ENCODE peak calls at places on chromosome 4, in six cellular contexts. W is iPS-NIHi11; M is OCI-M1; R is sigmoid colon; T is stimulated activated CD4-positive, alpha-beta T cell treated with anti-CD3 and anti-CD28 coated beads, Interleukin-1b, Interleukin-23, amount 100 ng/mL, for 24 hours; Q is NCI-H146. B is an unnamed sample.

GRCh38 chr4:56641494-56642051 is 39.5 kb downstream of the HOPX start:
- DNase-seq in Q (no peak), R (no peak), M (no peak), W (no peak), T (no peak), B (no peak)

GRCh38 chr4:48079972-48080391 is 54.1 kb downstream of the TXK start:
- DNase-seq in R (no peak), W (no peak), Q (peak), T (no peak), M (no peak), B (no peak)

GRCh38 chr4:159206427-159206871 is 103.6 kb downstream of the RAPGEF2 start:
- DNase-seq in M (no peak), W (no peak), R (no peak), T (peak), Q (no peak), B (peak)

GRCh38 chr4:140066031-140066930 is 87.7 kb downstream of the MAML3 start:
- DNase-seq in Q (no peak), W (no peak), M (no peak), T (no peak), R (no peak), B (no peak)

GRCh38 chr4:183878571-183878970 is 26.5 kb upstream of the STOX2 start:
- DNase-seq in Q (no peak), T (no peak), R (no peak), W (no peak), M (no peak), B (no peak)

GRCh38 chr4:111174331-111174730 is 551.5 kb upstream of the PITX2 start:
- DNase-seq in R (no peak), Q (no peak), M (no peak), T (no peak), W (no peak), B (no peak)

GRCh38 chr4:115042496-115042895 is 70.9 kb downstream of the NDST4 start:
- DNase-seq in W (peak), R (no peak), T (no peak), Q (no peak), M (peak), B (no peak)

GRCh38 chr4:23932935-23933334 is 43.1 kb upstream of the PPARGC1A start:
- DNase-seq in R (no peak), Q (no peak), W (peak), M (no peak), T (no peak), B (no peak)

GRCh38 chr4:10164877-10165283 is 48.3 kb upstream of the WDR1 start:
- DNase-seq in Q (peak), M (peak), T (no peak), R (no peak), W (peak), B (no peak)

GRCh38 chr4:8908206-8908893 is 36.7 kb upstream of the HMX1 start:
- DNase-seq in T (no peak), W (peak), Q (no peak), R (peak), M (no peak), B (no peak)

GRCh38 chr4:7808752-7809151 is 130.9 kb downstream of the AFAP1 start:
- DNase-seq in Q (no peak), T (no peak), W (no peak), M (no peak), R (peak), B (no peak)

GRCh38 chr4:149793459-149793858 is 22.2 kb downstream of the IQCM start:
- DNase-seq in W (no peak), T (no peak), Q (no peak), R (no peak), M (no peak), B (no peak)

GRCh38 chr4:128287159-128287870 is at the start of gene PGRMC2:
- DNase-seq in Q (peak), W (peak), T (no peak), R (peak), M (peak), B (no peak)

GRCh38 chr4:151045907-151046306 is 30.8 kb upstream of the LRBA start:
- DNase-seq in T (no peak), R (no peak), M (peak), Q (peak), W (peak), B (no peak)

GRCh38 chr4:81816362-81816761 is 344.7 kb upstream of the RASGEF1B start:
- DNase-seq in M (no peak), Q (no peak), T (no peak), R (no peak), W (no peak), B (no peak)

GRCh38 chr4:87961993-87962791 is 13.3 kb upstream of the SPP1 start:
- DNase-seq in Q (no peak), W (no peak), T (no peak), R (no peak), M (peak), B (no peak)

GRCh38 chr4:165879581-165879980 is 6.5 kb downstream of the TLL1 start:
- DNase-seq in Q (no peak), R (no peak), W (no peak), M (no peak), T (no peak), B (no peak)

GRCh38 chr4:154642361-154642760 is 29.9 kb upstream of the FGG start:
- DNase-seq in R (no peak), M (peak), W (no peak), T (no peak), Q (no peak), B (no peak)

GRCh38 chr4:101419324-101420135 is 72.2 kb upstream of the PPP3CA start:
- DNase-seq in W (no peak), M (no peak), Q (peak), T (no peak), R (no peak), B (no peak)

GRCh38 chr4:6480532-6481088 is 8.2 kb upstream of the PPP2R2C start:
- DNase-seq in Q (no peak), M (no peak), W (no peak), R (no peak), T (no peak), B (no peak)